ENCODE peak calls at places on chromosomes 13 and 19, in nine cellular contexts. One of them, this sample, is unnamed.
A peak's percentile ranks its signal among the peaks of the same experiment; 100 is the strongest.

GRCh38 chr13:43698743-43699142 is 88.0 kb downstream of the ENOX1 start:
- DNase-seq in adrenal gland: no peak
- DNase-seq in uterus: no peak
- DNase-seq in vagina: no peak
- DNase-seq in A549: no peak
- DNase-seq in lower leg skin: no peak
- DNase-seq in body of pancreas: peak; percentile 5
- DNase-seq in stomach: no peak
- DNase-seq in HCT116: no peak
- DNase-seq in this sample: no peak

GRCh38 chr19:17830567-17831418 is 9.5 kb upstream of the INSL3 start:
- DNase-seq in uterus: peak; percentile 48
- DNase-seq in vagina: no peak
- DNase-seq in body of pancreas: peak; percentile 88
- DNase-seq in stomach: peak; percentile 90
- DNase-seq in adrenal gland: peak; percentile 75
- DNase-seq in A549: peak; percentile 91
- DNase-seq in lower leg skin: peak; percentile 87
- DNase-seq in HCT116: peak; percentile 91
- DNase-seq in this sample: no peak

GRCh38 chr19:33406521-33407139 is 33.1 kb downstream of the CEBPG start:
- DNase-seq in uterus: peak; percentile 78
- DNase-seq in HCT116: peak; percentile 32
- DNase-seq in A549: peak; percentile 76
- DNase-seq in stomach: peak; percentile 83
- DNase-seq in lower leg skin: peak; percentile 95
- DNase-seq in adrenal gland: peak; percentile 87
- DNase-seq in vagina: no peak
- DNase-seq in body of pancreas: peak; percentile 71
- DNase-seq in this sample: peak; percentile 60

GRCh38 chr19:51473009-51473707 is 5.2 kb upstream of the CEACAM18 start:
- DNase-seq in vagina: no peak
- DNase-seq in body of pancreas: peak; percentile 76
- DNase-seq in uterus: peak; percentile 54
- DNase-seq in A549: peak; percentile 72
- DNase-seq in stomach: peak; percentile 86
- DNase-seq in HCT116: peak; percentile 59
- DNase-seq in adrenal gland: peak; percentile 92
- DNase-seq in lower leg skin: peak; percentile 94
- DNase-seq in this sample: no peak

GRCh38 chr13:95704510-95704909 is 27.6 kb downstream of the DNAJC3 start:
- DNase-seq in A549: peak; percentile 22
- DNase-seq in adrenal gland: no peak
- DNase-seq in body of pancreas: peak; percentile 63
- DNase-seq in stomach: no peak
- DNase-seq in vagina: no peak
- DNase-seq in uterus: no peak
- DNase-seq in lower leg skin: no peak
- DNase-seq in HCT116: no peak
- DNase-seq in this sample: no peak

GRCh38 chr13:37136187-37136586 is 30.7 kb upstream of the CSNK1A1L start:
- DNase-seq in stomach: no peak
- DNase-seq in uterus: no peak
- DNase-seq in body of pancreas: no peak
- DNase-seq in adrenal gland: no peak
- DNase-seq in lower leg skin: no peak
- DNase-seq in HCT116: no peak
- DNase-seq in vagina: no peak
- DNase-seq in A549: no peak
- DNase-seq in this sample: no peak

GRCh38 chr13:48749699-48750473 is 96.2 kb downstream of the CYSLTR2 start:
- DNase-seq in vagina: no peak
- DNase-seq in stomach: peak; percentile 62
- DNase-seq in adrenal gland: peak; percentile 97
- DNase-seq in uterus: peak; percentile 88
- DNase-seq in A549: peak; percentile 90
- DNase-seq in body of pancreas: peak; percentile 77
- DNase-seq in lower leg skin: peak; percentile 96
- DNase-seq in HCT116: peak; percentile 96
- DNase-seq in this sample: peak; percentile 57

GRCh38 chr13:102839462-102839861 is 6.4 kb upstream of the ERCC5 start:
- DNase-seq in body of pancreas: no peak
- DNase-seq in HCT116: no peak
- DNase-seq in vagina: no peak
- DNase-seq in lower leg skin: no peak
- DNase-seq in adrenal gland: no peak
- DNase-seq in stomach: no peak
- DNase-seq in A549: no peak
- DNase-seq in uterus: no peak
- DNase-seq in this sample: no peak

GRCh38 chr13:99746857-99747710 is 224.5 kb downstream of the ZIC5 start:
- DNase-seq in lower leg skin: no peak
- DNase-seq in HCT116: no peak
- DNase-seq in stomach: no peak
- DNase-seq in body of pancreas: no peak
- DNase-seq in adrenal gland: no peak
- DNase-seq in uterus: no peak
- DNase-seq in A549: no peak
- DNase-seq in vagina: no peak
- DNase-seq in this sample: no peak

GRCh38 chr13:25727250-25727649 is 324.6 kb downstream of the SHISA2 start:
- DNase-seq in adrenal gland: no peak
- DNase-seq in uterus: no peak
- DNase-seq in vagina: no peak
- DNase-seq in HCT116: no peak
- DNase-seq in lower leg skin: no peak
- DNase-seq in stomach: peak; percentile 84
- DNase-seq in A549: no peak
- DNase-seq in body of pancreas: peak; percentile 85
- DNase-seq in this sample: no peak

GRCh38 chr19:13610042-13610691 is 103.9 kb upstream of the CACNA1A start:
- DNase-seq in uterus: no peak
- DNase-seq in stomach: peak; percentile 29
- DNase-seq in vagina: no peak
- DNase-seq in lower leg skin: no peak
- DNase-seq in body of pancreas: peak; percentile 45
- DNase-seq in adrenal gland: no peak
- DNase-seq in A549: peak; percentile 17
- DNase-seq in HCT116: no peak
- DNase-seq in this sample: no peak

GRCh38 chr19:29942404-29943261 is 594 bp downstream of the URI1 start:
- DNase-seq in lower leg skin: peak; percentile 89
- DNase-seq in uterus: peak; percentile 48
- DNase-seq in vagina: no peak
- DNase-seq in A549: no peak
- DNase-seq in body of pancreas: peak; percentile 63
- DNase-seq in stomach: peak; percentile 71
- DNase-seq in adrenal gland: peak; percentile 61
- DNase-seq in HCT116: no peak
- DNase-seq in this sample: peak; percentile 21

GRCh38 chr13:28239374-28239773 is 101.0 kb downstream of the PAN3 start:
- DNase-seq in vagina: no peak
- DNase-seq in A549: no peak
- DNase-seq in stomach: no peak
- DNase-seq in HCT116: no peak
- DNase-seq in uterus: no peak
- DNase-seq in lower leg skin: no peak
- DNase-seq in body of pancreas: no peak
- DNase-seq in adrenal gland: no peak
- DNase-seq in this sample: no peak

GRCh38 chr19:52336976-52337375 is 933 bp downstream of the ZNF610 start:
- DNase-seq in stomach: no peak
- DNase-seq in lower leg skin: no peak
- DNase-seq in A549: no peak
- DNase-seq in vagina: no peak
- DNase-seq in adrenal gland: no peak
- DNase-seq in HCT116: no peak
- DNase-seq in uterus: no peak
- DNase-seq in body of pancreas: no peak
- DNase-seq in this sample: no peak

GRCh38 chr13:99053636-99054233 is 75.9 kb upstream of the DOCK9 start:
- DNase-seq in uterus: no peak
- DNase-seq in adrenal gland: no peak
- DNase-seq in lower leg skin: no peak
- DNase-seq in body of pancreas: no peak
- DNase-seq in A549: no peak
- DNase-seq in HCT116: no peak
- DNase-seq in vagina: no peak
- DNase-seq in stomach: no peak
- DNase-seq in this sample: no peak

GRCh38 chr19:2549701-2550191 is 73.8 kb downstream of the GADD45B start:
- DNase-seq in uterus: peak; percentile 58
- DNase-seq in stomach: peak; percentile 43
- DNase-seq in body of pancreas: peak; percentile 85
- DNase-seq in vagina: no peak
- DNase-seq in adrenal gland: peak; percentile 89
- DNase-seq in HCT116: no peak
- DNase-seq in lower leg skin: peak; percentile 97
- DNase-seq in A549: no peak
- DNase-seq in this sample: peak; percentile 76

GRCh38 chr19:49912965-49913685 is 15.9 kb upstream of the ATF5 start:
- DNase-seq in HCT116: no peak
- DNase-seq in lower leg skin: no peak
- DNase-seq in stomach: no peak
- DNase-seq in body of pancreas: no peak
- DNase-seq in A549: no peak
- DNase-seq in uterus: no peak
- DNase-seq in vagina: no peak
- DNase-seq in adrenal gland: no peak
- DNase-seq in this sample: no peak

GRCh38 chr19:49910179-49910578 is 13.5 kb upstream of the IL4I1 start:
- DNase-seq in body of pancreas: no peak
- DNase-seq in vagina: no peak
- DNase-seq in stomach: no peak
- DNase-seq in lower leg skin: no peak
- DNase-seq in adrenal gland: no peak
- DNase-seq in uterus: no peak
- DNase-seq in HCT116: no peak
- DNase-seq in A549: no peak
- DNase-seq in this sample: no peak

GRCh38 chr19:49913720-49914119 is 15.3 kb upstream of the ATF5 start:
- DNase-seq in vagina: no peak
- DNase-seq in A549: no peak
- DNase-seq in uterus: no peak
- DNase-seq in stomach: no peak
- DNase-seq in lower leg skin: no peak
- DNase-seq in HCT116: no peak
- DNase-seq in adrenal gland: no peak
- DNase-seq in body of pancreas: no peak
- DNase-seq in this sample: no peak

GRCh38 chr19:49908480-49909420 is 12.1 kb upstream of the IL4I1 start:
- DNase-seq in vagina: no peak
- DNase-seq in stomach: no peak
- DNase-seq in lower leg skin: no peak
- DNase-seq in HCT116: no peak
- DNase-seq in adrenal gland: no peak
- DNase-seq in uterus: no peak
- DNase-seq in A549: no peak
- DNase-seq in body of pancreas: no peak
- DNase-seq in this sample: no peak

GRCh38 chr19:49911381-49912145 is 14.9 kb upstream of the IL4I1 start:
- DNase-seq in lower leg skin: no peak
- DNase-seq in uterus: no peak
- DNase-seq in stomach: no peak
- DNase-seq in HCT116: no peak
- DNase-seq in adrenal gland: no peak
- DNase-seq in vagina: no peak
- DNase-seq in A549: no peak
- DNase-seq in body of pancreas: peak; percentile 44
- DNase-seq in this sample: no peak
- TF ChIP-seq POLR2A in lower leg skin: no peak
- TF ChIP-seq POLR2A in uterus: no peak
- TF ChIP-seq POLR2A in stomach: no peak
- TF ChIP-seq POLR2A in HCT116: no peak
- TF ChIP-seq POLR2A in adrenal gland: no peak
- TF ChIP-seq POLR2A in vagina: no peak
- TF ChIP-seq POLR2A in A549: no peak
- TF ChIP-seq POLR2A in body of pancreas: no peak
- TF ChIP-seq POLR2A in this sample: no peak

DNA sequence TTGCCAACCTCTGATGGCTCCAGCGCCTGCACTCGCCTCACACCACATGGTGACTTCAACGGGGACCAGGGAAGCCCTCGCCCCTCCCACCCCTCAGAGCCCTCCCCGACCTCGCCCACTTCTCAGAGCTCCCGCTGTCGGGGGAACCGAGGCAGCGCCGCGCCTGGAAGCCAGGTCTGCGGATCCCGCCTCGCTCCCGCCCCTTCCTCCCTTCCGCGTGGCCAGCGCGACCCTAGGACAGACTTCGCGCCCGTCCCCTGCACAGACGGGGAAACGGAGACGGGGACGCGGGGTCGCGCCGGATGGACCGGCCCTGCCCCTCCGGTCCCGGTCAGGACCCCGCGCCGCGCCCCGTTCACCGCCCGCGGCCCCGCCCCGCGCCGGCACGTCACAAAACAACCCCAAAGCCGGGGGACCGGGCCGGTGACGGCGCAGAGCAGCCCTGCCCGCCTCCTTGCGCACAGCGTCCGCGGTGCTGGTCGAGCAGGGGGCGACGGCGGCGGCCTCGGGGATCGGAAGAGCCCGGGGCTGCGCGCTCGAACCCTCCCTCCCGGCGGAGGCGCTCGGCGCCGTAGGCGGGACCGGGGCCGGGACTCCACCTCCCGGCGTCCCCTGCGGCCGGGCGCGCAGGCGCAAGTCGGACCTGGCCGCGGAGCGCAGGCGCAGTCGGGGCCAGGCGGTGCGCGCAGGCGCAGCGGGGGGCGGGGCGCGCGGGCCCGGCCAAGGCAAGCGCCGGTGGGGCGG is 379 bp upstream of the CDC34 start:
- DNase-seq in lower leg skin: peak; percentile 95
- DNase-seq in adrenal gland: peak; percentile 87
- DNase-seq in HCT116: peak; percentile 54
- DNase-seq in A549: peak; percentile 82
- DNase-seq in uterus: peak; percentile 89
- DNase-seq in body of pancreas: peak; percentile 79
- DNase-seq in vagina: no peak
- DNase-seq in stomach: peak; percentile 88
- DNase-seq in this sample: peak; percentile 76
- TF ChIP-seq POLR2A in lower leg skin: no peak
- TF ChIP-seq POLR2A in adrenal gland: no peak
- TF ChIP-seq POLR2A in HCT116: peak; percentile 14
- TF ChIP-seq POLR2A in A549: peak; percentile 32
- TF ChIP-seq POLR2A in uterus: no peak
- TF ChIP-seq POLR2A in body of pancreas: peak; percentile 25
- TF ChIP-seq POLR2A in vagina: no peak
- TF ChIP-seq POLR2A in stomach: no peak
- TF ChIP-seq POLR2A in this sample: no peak

GRCh38 chr19:54133312-54133956 is 4.1 kb upstream of the CNOT3 start:
- DNase-seq in lower leg skin: no peak
- DNase-seq in HCT116: peak; percentile 32
- DNase-seq in adrenal gland: peak; percentile 75
- DNase-seq in A549: peak; percentile 89
- DNase-seq in stomach: no peak
- DNase-seq in body of pancreas: no peak
- DNase-seq in vagina: peak; percentile 100
- DNase-seq in uterus: no peak
- DNase-seq in this sample: no peak
- TF ChIP-seq POLR2A in lower leg skin: no peak
- TF ChIP-seq POLR2A in HCT116: no peak
- TF ChIP-seq POLR2A in adrenal gland: no peak
- TF ChIP-seq POLR2A in A549: no peak
- TF ChIP-seq POLR2A in stomach: no peak
- TF ChIP-seq POLR2A in body of pancreas: no peak
- TF ChIP-seq POLR2A in vagina: no peak
- TF ChIP-seq POLR2A in uterus: no peak
- TF ChIP-seq POLR2A in this sample: no peak

GRCh38 chr13:45119990-45120864 is at the start of gene GTF2F2:
- DNase-seq in stomach: peak; percentile 91
- DNase-seq in adrenal gland: peak; percentile 96
- DNase-seq in lower leg skin: peak; percentile 98
- DNase-seq in HCT116: peak; percentile 77
- DNase-seq in uterus: peak; percentile 90
- DNase-seq in body of pancreas: peak; percentile 92
- DNase-seq in vagina: peak; percentile 97
- DNase-seq in A549: peak; percentile 83
- DNase-seq in this sample: peak; percentile 84
- TF ChIP-seq POLR2A in stomach: no peak
- TF ChIP-seq POLR2A in adrenal gland: peak; percentile 43
- TF ChIP-seq POLR2A in lower leg skin: no peak
- TF ChIP-seq POLR2A in HCT116: peak; percentile 68
- TF ChIP-seq POLR2A in uterus: peak; percentile 32
- TF ChIP-seq POLR2A in body of pancreas: no peak
- TF ChIP-seq POLR2A in vagina: no peak
- TF ChIP-seq POLR2A in A549: peak; percentile 68
- TF ChIP-seq POLR2A in this sample: peak; percentile 39